ENCODE peak calls at places on chromosomes 11 and 22, in seven cellular contexts. U is HepG2, C is H1, D is fibroblast of lung, M is MM.1S, T is PC-3, Y is mammary epithelial cell. P is an unnamed sample.
A peak's percentile ranks its signal among the peaks of the same experiment; 100 is the strongest.

GRCh38 chr11:44229003-44229570 is 80.9 kb downstream of the ALX4 start:
- DNase-seq in U (no peak), C (no peak), D (no peak), M (no peak), T (peak; percentile 37), Y (peak; percentile 75), P (peak; percentile 18)

GRCh38 chr22:44098021-44098739 is 74.1 kb downstream of the PARVB start:
- DNase-seq in U (no peak), C (no peak), D (no peak), M (no peak), T (no peak), Y (no peak), P (no peak)

GRCh38 chr22:42360348-42360747 is 71.9 kb downstream of the NFAM1 start:
- DNase-seq in U (no peak), C (no peak), D (no peak), M (no peak), T (no peak), Y (no peak), P (no peak)

GRCh38 chr11:66692446-66692845 is 14.8 kb upstream of the RBM4B start:
- DNase-seq in U (no peak), C (no peak), D (no peak), M (no peak), T (no peak), Y (no peak), P (no peak)

GRCh38 chr22:47618180-47618579 is 855.7 kb downstream of the TBC1D22A start:
- DNase-seq in U (no peak), C (no peak), D (no peak), M (no peak), T (no peak), Y (no peak), P (no peak)

GRCh38 chr22:37254867-37255233 is 10.8 kb upstream of the RAC2 start:
- DNase-seq in U (no peak), C (no peak), D (no peak), M (no peak), T (peak; percentile 11), Y (peak; percentile 91), P (peak; percentile 92)

GRCh38 chr22:36233796-36234195 is 5.5 kb downstream of the APOL2 start:
- DNase-seq in U (no peak), C (no peak), D (no peak), M (no peak), T (no peak), Y (no peak), P (no peak)

GRCh38 chr11:116732740-116733385 is 39.9 kb downstream of the BUD13 start:
- DNase-seq in U (peak; percentile 43), C (peak; percentile 62), D (peak; percentile 70), M (peak; percentile 52), T (peak; percentile 81), Y (peak; percentile 40), P (peak; percentile 40)

GRCh38 chr11:6568191-6568918 is 35.1 kb downstream of the RRP8 start:
- DNase-seq in U (no peak), C (no peak), D (peak; percentile 79), M (peak; percentile 26), T (peak; percentile 77), Y (peak; percentile 24), P (peak; percentile 66)

GRCh38 chr11:35491231-35491871 is 34.1 kb downstream of the PAMR1 start:
- DNase-seq in U (no peak), C (no peak), D (peak; percentile 84), M (no peak), T (peak; percentile 57), Y (peak; percentile 29), P (no peak)

GRCh38 chr11:12811861-12812260 is 137.6 kb downstream of the TEAD1 start:
- DNase-seq in U (no peak), C (no peak), D (no peak), M (peak; percentile 71), T (no peak), Y (no peak), P (no peak)

GRCh38 chr22:17087176-17088131 is 2.7 kb downstream of the IL17RA start:
- DNase-seq in U (no peak), C (no peak), D (peak; percentile 81), M (peak; percentile 85), T (no peak), Y (no peak), P (no peak)

GRCh38 chr22:40487663-40488249 is 117.4 kb downstream of the SGSM3 start:
- DNase-seq in U (peak; percentile 17), C (no peak), D (peak; percentile 61), M (peak; percentile 44), T (peak; percentile 41), Y (no peak), P (peak; percentile 49)

GRCh38 chr22:43880743-43881055 is 11.1 kb downstream of the PNPLA5 start:
- DNase-seq in U (no peak), C (no peak), D (no peak), M (no peak), T (no peak), Y (no peak), P (no peak)

GRCh38 chr11:124865902-124866851 is 945 bp downstream of the ROBO3 start:
- DNase-seq in U (no peak), C (no peak), D (peak; percentile 27), M (peak; percentile 15), T (peak; percentile 30), Y (no peak), P (peak; percentile 45)

GRCh38 chr11:123517559-123518364 is 87.7 kb downstream of the GRAMD1B start:
- DNase-seq in U (no peak), C (no peak), D (no peak), M (no peak), T (no peak), Y (no peak), P (no peak)

GRCh38 chr11:10809373-10810199 is 860 bp upstream of the EIF4G2 start:
- DNase-seq in U (no peak), C (peak; percentile 34), D (peak; percentile 67), M (peak; percentile 34), T (peak; percentile 63), Y (peak; percentile 69), P (peak; percentile 80)

GRCh38 chr11:10770626-10771254 is 19.7 kb downstream of the CTR9 start:
- DNase-seq in U (peak; percentile 33), C (no peak), D (peak; percentile 63), M (peak; percentile 44), T (peak; percentile 72), Y (peak; percentile 20), P (peak; percentile 71)

GRCh38 chr22:33117821-33118220 is 59.6 kb upstream of the SYN3 start:
- DNase-seq in U (no peak), C (no peak), D (no peak), M (no peak), T (no peak), Y (no peak), P (no peak)

GRCh38 chr11:93329936-93330445 is 551 bp upstream of the DEUP1 start:
- DNase-seq in U (no peak), C (no peak), D (peak; percentile 3), M (no peak), T (no peak), Y (no peak), P (no peak)
- TF ChIP-seq EZH2 in U (no peak), C (no peak), D (no peak), M (no peak), T (no peak), Y (peak; percentile 80), P (no peak)

GRCh38 chr11:32433249-32434115 is 1.9 kb downstream of the WT1 start:
- DNase-seq in U (no peak), C (no peak), D (no peak), M (no peak), T (no peak), Y (no peak), P (no peak)
- TF ChIP-seq EZH2 in U (no peak), C (peak; percentile 55), D (peak; percentile 78), M (no peak), T (no peak), Y (peak; percentile 88), P (peak; percentile 90)

GRCh38 chr11:19242184-19242932 is 1.6 kb upstream of the E2F8 start:
- DNase-seq in U (no peak), C (no peak), D (no peak), M (no peak), T (no peak), Y (no peak), P (peak; percentile 12)
- TF ChIP-seq EZH2 in U (no peak), C (peak; percentile 70), D (peak; percentile 73), M (no peak), T (no peak), Y (no peak), P (peak; percentile 69)

GRCh38 chr11:92224394-92225205 is at the start of gene FAT3:
- DNase-seq in U (no peak), C (no peak), D (peak; percentile 70), M (no peak), T (no peak), Y (peak; percentile 26), P (peak; percentile 10)
- TF ChIP-seq EZH2 in U (no peak), C (peak; percentile 14), D (no peak), M (no peak), T (no peak), Y (peak; percentile 4), P (peak; percentile 67)

GRCh38 chr11:63811522-63811921 is 1.7 kb upstream of the SPINDOC start:
- DNase-seq in U (no peak), C (no peak), D (no peak), M (no peak), T (no peak), Y (no peak), P (no peak)

GRCh38 chr11:63813563-63814382 is 517 bp downstream of the SPINDOC start:
- DNase-seq in U (no peak), C (no peak), D (peak; percentile 68), M (peak; percentile 50), T (peak; percentile 49), Y (peak; percentile 35), P (peak; percentile 49)

GRCh38 chr11:63816732-63817131 is 3.5 kb downstream of the SPINDOC start:
- DNase-seq in U (no peak), C (no peak), D (no peak), M (no peak), T (no peak), Y (no peak), P (no peak)

GRCh38 chr11:63813035-63813562 is at the start of gene SPINDOC:
- DNase-seq in U (peak; percentile 47), C (no peak), D (peak; percentile 60), M (peak; percentile 79), T (peak; percentile 78), Y (peak; percentile 68), P (peak; percentile 61)

GRCh38 chr11:63814383-63814736 is 1.1 kb downstream of the SPINDOC start:
- DNase-seq in U (no peak), C (no peak), D (peak; percentile 9), M (no peak), T (peak; percentile 16), Y (peak; percentile 15), P (peak; percentile 25)
- TF ChIP-seq EZH2 in U (no peak), C (no peak), D (no peak), M (no peak), T (no peak), Y (no peak), P (no peak)

GRCh38 chr11:61429346-61429690 is 457 bp downstream of the CPSF7 start:
- DNase-seq in U (peak; percentile 66), C (peak; percentile 2), D (peak; percentile 66), M (peak; percentile 75), T (peak; percentile 51), Y (peak; percentile 46), P (peak; percentile 67)
- TF ChIP-seq EZH2 in U (no peak), C (no peak), D (no peak), M (no peak), T (no peak), Y (no peak), P (no peak)